ENCODE peak calls at places on chromosomes 7 and 10, in four cellular contexts. One of them, this sample, is unnamed.

GRCh38 chr10:70093335-70093944 is 39.2 kb downstream of the AIFM2 start:
- DNase-seq in hepatocyte: no peak
- DNase-seq in neural progenitor cell: no peak
- DNase-seq in fibroblast of lung: no peak
- DNase-seq in this sample: no peak

GRCh38 chr7:92590711-92591310 is 621 bp upstream of the FAM133B start:
- DNase-seq in hepatocyte: no peak
- DNase-seq in fibroblast of lung: no peak
- DNase-seq in neural progenitor cell: peak; percentile 11
- DNase-seq in this sample: no peak

GRCh38 chr7:44149571-44150465 is 8.7 kb upstream of the MYL7 start:
- DNase-seq in neural progenitor cell: no peak
- DNase-seq in fibroblast of lung: peak; percentile 49
- DNase-seq in hepatocyte: no peak
- DNase-seq in this sample: no peak

GRCh38 chr7:20776942-20777341 is 9.7 kb downstream of the SP8 start:
- DNase-seq in fibroblast of lung: no peak
- DNase-seq in hepatocyte: no peak
- DNase-seq in neural progenitor cell: peak; percentile 36
- DNase-seq in this sample: no peak

GRCh38 chr10:124083740-124084397 is 9.5 kb downstream of the CHST15 start:
- DNase-seq in hepatocyte: no peak
- DNase-seq in neural progenitor cell: no peak
- DNase-seq in fibroblast of lung: no peak
- DNase-seq in this sample: no peak

GRCh38 chr10:14173706-14174594 is 156.8 kb downstream of the FRMD4A start:
- DNase-seq in hepatocyte: peak; percentile 35
- DNase-seq in neural progenitor cell: peak; percentile 78
- DNase-seq in fibroblast of lung: peak; percentile 28
- DNase-seq in this sample: no peak

GRCh38 chr7:27405780-27406179 is 163.2 kb downstream of the EVX1 start:
- DNase-seq in hepatocyte: no peak
- DNase-seq in fibroblast of lung: no peak
- DNase-seq in neural progenitor cell: no peak
- DNase-seq in this sample: no peak

GRCh38 chr7:32400676-32401075 is 89.5 kb downstream of the LSM5 start:
- DNase-seq in hepatocyte: no peak
- DNase-seq in neural progenitor cell: no peak
- DNase-seq in fibroblast of lung: no peak
- DNase-seq in this sample: no peak

GRCh38 chr7:33888206-33888605 is 17.1 kb upstream of the BMPER start:
- DNase-seq in fibroblast of lung: no peak
- DNase-seq in hepatocyte: no peak
- DNase-seq in neural progenitor cell: no peak
- DNase-seq in this sample: no peak

GRCh38 chr7:2198760-2199159 is 34.0 kb downstream of the MAD1L1 start:
- DNase-seq in hepatocyte: no peak
- DNase-seq in neural progenitor cell: no peak
- DNase-seq in fibroblast of lung: no peak
- DNase-seq in this sample: no peak

GRCh38 chr7:29484280-29484679 is 79.4 kb upstream of the PRR15 start:
- DNase-seq in neural progenitor cell: no peak
- DNase-seq in hepatocyte: no peak
- DNase-seq in fibroblast of lung: no peak
- DNase-seq in this sample: no peak

GRCh38 chr10:123788981-123789380 is 102.6 kb downstream of the CPXM2 start:
- DNase-seq in neural progenitor cell: no peak
- DNase-seq in fibroblast of lung: no peak
- DNase-seq in hepatocyte: no peak
- DNase-seq in this sample: no peak

GRCh38 chr10:13173619-13174018 is 12.3 kb downstream of the MCM10 start:
- DNase-seq in fibroblast of lung: no peak
- DNase-seq in neural progenitor cell: no peak
- DNase-seq in hepatocyte: no peak
- DNase-seq in this sample: no peak

GRCh38 chr7:15284406-15284805 is 277.4 kb downstream of the AGMO start:
- DNase-seq in neural progenitor cell: no peak
- DNase-seq in hepatocyte: no peak
- DNase-seq in fibroblast of lung: no peak
- DNase-seq in this sample: no peak

GRCh38 chr7:2524808-2525140 is 5.2 kb downstream of the LFNG start:
- DNase-seq in hepatocyte: no peak
- DNase-seq in neural progenitor cell: peak; percentile 93
- DNase-seq in fibroblast of lung: no peak
- DNase-seq in this sample: no peak

GRCh38 chr10:99784025-99784730 is 1.7 kb downstream of the ABCC2 start:
- DNase-seq in fibroblast of lung: peak; percentile 90
- DNase-seq in hepatocyte: peak; percentile 33
- DNase-seq in neural progenitor cell: no peak
- DNase-seq in this sample: no peak

GRCh38 chr10:110460111-110460809 is 37.4 kb upstream of the DUSP5 start:
- DNase-seq in fibroblast of lung: no peak
- DNase-seq in neural progenitor cell: no peak
- DNase-seq in hepatocyte: no peak
- DNase-seq in this sample: peak; percentile 92

GRCh38 chr7:123979876-123980275 is 53.0 kb downstream of the TMEM229A start:
- DNase-seq in fibroblast of lung: peak; percentile 27
- DNase-seq in hepatocyte: peak; percentile 10
- DNase-seq in neural progenitor cell: no peak
- DNase-seq in this sample: no peak

GRCh38 chr7:39356531-39356930 is 209.7 kb upstream of the YAE1 start:
- DNase-seq in fibroblast of lung: no peak
- DNase-seq in neural progenitor cell: no peak
- DNase-seq in hepatocyte: no peak
- DNase-seq in this sample: no peak

GRCh38 chr7:39360766-39361165 is 205.4 kb upstream of the YAE1 start:
- DNase-seq in hepatocyte: no peak
- DNase-seq in neural progenitor cell: no peak
- DNase-seq in fibroblast of lung: no peak
- DNase-seq in this sample: no peak

GRCh38 chr7:39355664-39356063 is 210.5 kb upstream of the YAE1 start:
- DNase-seq in neural progenitor cell: no peak
- DNase-seq in hepatocyte: no peak
- DNase-seq in fibroblast of lung: no peak
- DNase-seq in this sample: no peak

GRCh38 chr7:39360038-39360437 is 206.2 kb upstream of the YAE1 start:
- DNase-seq in neural progenitor cell: no peak
- DNase-seq in hepatocyte: no peak
- DNase-seq in fibroblast of lung: no peak
- DNase-seq in this sample: no peak

DNA sequence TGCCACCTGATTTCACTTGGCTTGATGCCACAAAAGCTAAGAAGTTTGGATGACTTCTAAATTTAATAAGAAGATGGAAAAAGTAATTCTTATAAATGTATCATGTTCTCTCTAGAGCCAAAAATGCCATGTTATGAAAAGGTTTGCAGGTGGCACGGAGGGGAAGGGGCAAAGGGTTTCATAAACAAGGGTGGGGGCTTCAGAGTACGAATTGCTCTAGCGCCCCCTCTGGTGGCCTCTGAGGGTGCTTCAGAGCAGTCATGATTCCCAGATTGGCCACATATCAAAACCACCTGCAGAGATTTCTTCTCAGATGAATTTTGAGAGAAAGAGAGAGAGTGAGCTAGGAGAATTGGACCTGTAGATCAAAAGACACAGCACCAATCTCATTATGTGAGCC is 208.6 kb upstream of the YAE1 start:
- DNase-seq in fibroblast of lung: no peak
- DNase-seq in hepatocyte: no peak
- DNase-seq in neural progenitor cell: peak; percentile 67
- DNase-seq in this sample: peak; percentile 5
- TF ChIP-seq CTCF in fibroblast of lung: peak; percentile 19
- TF ChIP-seq CTCF in hepatocyte: peak; percentile 26
- TF ChIP-seq CTCF in neural progenitor cell: peak; percentile 82
- TF ChIP-seq CTCF in this sample: peak; percentile 68

GRCh38 chr10:24680647-24681475 is 42.8 kb downstream of the ARHGAP21 start:
- DNase-seq in hepatocyte: no peak
- DNase-seq in fibroblast of lung: peak; percentile 58
- DNase-seq in neural progenitor cell: no peak
- DNase-seq in this sample: no peak

GRCh38 chr10:24685958-24686540 is 37.6 kb downstream of the ARHGAP21 start:
- DNase-seq in neural progenitor cell: no peak
- DNase-seq in hepatocyte: no peak
- DNase-seq in fibroblast of lung: peak; percentile 69
- DNase-seq in this sample: no peak

GRCh38 chr10:24678757-24679156 is 44.9 kb downstream of the ARHGAP21 start:
- DNase-seq in neural progenitor cell: no peak
- DNase-seq in fibroblast of lung: no peak
- DNase-seq in hepatocyte: no peak
- DNase-seq in this sample: no peak

GRCh38 chr10:24683554-24683953 is 40.1 kb downstream of the ARHGAP21 start:
- DNase-seq in fibroblast of lung: no peak
- DNase-seq in hepatocyte: no peak
- DNase-seq in neural progenitor cell: no peak
- DNase-seq in this sample: no peak

DNA sequence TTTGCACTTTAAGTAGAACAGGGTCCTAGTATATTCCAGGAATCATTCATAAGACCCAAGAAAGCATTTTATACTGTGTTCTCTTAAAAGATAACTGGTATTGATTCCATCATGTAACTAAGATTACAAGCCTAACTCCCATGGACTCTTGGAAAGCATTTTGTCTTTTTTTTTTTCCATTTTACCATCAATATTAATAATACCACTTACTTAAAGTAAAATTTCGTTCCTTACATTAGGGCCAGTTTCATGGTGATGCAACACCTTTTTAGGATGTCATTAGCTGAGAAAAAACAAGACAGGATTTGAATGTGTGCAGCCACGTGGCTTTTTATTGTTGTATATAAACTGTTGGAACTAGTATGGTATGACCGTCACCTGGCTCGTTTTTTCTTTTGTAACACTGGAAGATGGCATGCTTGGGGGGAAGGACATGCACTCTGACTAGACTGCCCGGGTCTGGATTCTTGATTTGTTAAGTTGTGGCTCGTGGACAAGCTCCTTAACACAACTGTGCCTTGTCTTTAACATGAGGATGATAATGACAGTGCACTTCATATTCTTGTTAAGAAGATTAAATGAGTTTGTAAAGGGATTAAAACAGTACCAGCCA is 42.1 kb downstream of the ARHGAP21 start:
- DNase-seq in fibroblast of lung: peak; percentile 39
- DNase-seq in hepatocyte: peak; percentile 26
- DNase-seq in neural progenitor cell: no peak
- DNase-seq in this sample: peak; percentile 20
- H4K20me1 ChIP-seq in fibroblast of lung: no peaks in the 10 kb centered on the region
- H4K20me1 ChIP-seq in hepatocyte: no peaks in the 10 kb centered on the region
- H4K20me1 ChIP-seq in neural progenitor cell: no peaks in the 10 kb centered on the region
- H4K20me1 ChIP-seq in this sample: no peaks in the 10 kb centered on the region

GRCh38 chr7:11486271-11486670 is 345.7 kb downstream of the THSD7A start:
- DNase-seq in fibroblast of lung: peak; percentile 30
- DNase-seq in hepatocyte: no peak
- DNase-seq in neural progenitor cell: no peak
- DNase-seq in this sample: no peak
- TF ChIP-seq CTCF in fibroblast of lung: peak; percentile 33
- TF ChIP-seq CTCF in hepatocyte: no peak
- TF ChIP-seq CTCF in neural progenitor cell: no peak
- TF ChIP-seq CTCF in this sample: no peak

GRCh38 chr10:26840938-26841732 is 19.6 kb downstream of the ABI1 start:
- DNase-seq in fibroblast of lung: no peak
- DNase-seq in hepatocyte: no peak
- DNase-seq in neural progenitor cell: no peak
- DNase-seq in this sample: no peak
- H4K20me1 ChIP-seq in fibroblast of lung: no peaks in the 10 kb centered on the region
- H4K20me1 ChIP-seq in hepatocyte: peaks cover 56% of the 10 kb centered on the region
- H4K20me1 ChIP-seq in neural progenitor cell: peaks cover 25% of the 10 kb centered on the region
- H4K20me1 ChIP-seq in this sample: no peaks in the 10 kb centered on the region

GRCh38 chr10:80372675-80373074 is 16.1 kb downstream of the DYDC2 start:
- DNase-seq in fibroblast of lung: no peak
- DNase-seq in neural progenitor cell: no peak
- DNase-seq in hepatocyte: no peak
- DNase-seq in this sample: no peak
- TF ChIP-seq CTCF in fibroblast of lung: no peak
- TF ChIP-seq CTCF in neural progenitor cell: no peak
- TF ChIP-seq CTCF in hepatocyte: no peak
- TF ChIP-seq CTCF in this sample: no peak

GRCh38 chr7:1046722-1047679 is 2.7 kb downstream of the GPR146 start:
- DNase-seq in neural progenitor cell: no peak
- DNase-seq in fibroblast of lung: no peak
- DNase-seq in hepatocyte: no peak
- DNase-seq in this sample: no peak

GRCh38 chr7:1045038-1045726 is 836 bp downstream of the GPR146 start:
- DNase-seq in fibroblast of lung: no peak
- DNase-seq in hepatocyte: no peak
- DNase-seq in neural progenitor cell: no peak
- DNase-seq in this sample: no peak

GRCh38 chr7:1044189-1045037 is at the start of gene GPR146:
- DNase-seq in neural progenitor cell: peak; percentile 99
- DNase-seq in fibroblast of lung: peak; percentile 96
- DNase-seq in hepatocyte: peak; percentile 99
- DNase-seq in this sample: peak; percentile 93

GRCh38 chr7:1043552-1044188 is 676 bp upstream of the GPR146 start:
- DNase-seq in neural progenitor cell: no peak
- DNase-seq in fibroblast of lung: no peak
- DNase-seq in hepatocyte: no peak
- DNase-seq in this sample: no peak

GRCh38 chr7:1045727-1046063 is 1.3 kb downstream of the GPR146 start:
- DNase-seq in fibroblast of lung: no peak
- DNase-seq in hepatocyte: no peak
- DNase-seq in neural progenitor cell: no peak
- DNase-seq in this sample: no peak
- H4K20me1 ChIP-seq in fibroblast of lung: no peaks in the 10 kb centered on the region
- H4K20me1 ChIP-seq in hepatocyte: no peaks in the 10 kb centered on the region
- H4K20me1 ChIP-seq in neural progenitor cell: peaks cover 39% of the 10 kb centered on the region
- H4K20me1 ChIP-seq in this sample: no peaks in the 10 kb centered on the region